ENCODE peak calls at places on chromosomes 3 and 15, in eight cellular contexts. N is NCI-H1417; X is stimulated activated CD8-positive, alpha-beta memory T cell treated with anti-CD3 and anti-CD28 coated beads, Interleukin-15, amount 100 ng/mL, for 48 hours; S is activated T-helper 1 cell treated with anti-CD3 and anti-CD28 coated beads, Interleukin-2, amount 50 U/mL, for 16 hours; Q is T-helper 1 cell; W is activated T-helper 9 cell treated with anti-CD3 and anti-CD28 coated beads, Interleukin-2, amount 50 U/mL, for 16 hours; O is AML-193; T is activated naive CD8-positive, alpha-beta T cell treated with anti-CD3 and anti-CD28 coated beads, Interleukin-2, amount 50 U/mL, for 24 hours. H is an unnamed sample.

GRCh38 chr3:40229411-40229810 is 80.1 kb upstream of the EIF1B start:
- DNase-seq in Q (no peak), T (no peak), O (no peak), W (no peak), S (no peak), N (no peak), X (no peak), H (no peak)

GRCh38 chr3:197125601-197126000 is 96.0 kb upstream of the MELTF start:
- DNase-seq in O (no peak), Q (no peak), W (no peak), N (no peak), X (no peak), S (no peak), T (no peak), H (no peak)

GRCh38 chr3:149258298-149258697 is 36.7 kb upstream of the CP start:
- DNase-seq in O (no peak), T (no peak), Q (no peak), N (no peak), S (no peak), X (no peak), W (no peak), H (no peak)

GRCh38 chr3:163722421-163722820 is 1355.9 kb downstream of the SI start:
- DNase-seq in Q (no peak), W (no peak), S (no peak), O (no peak), N (no peak), X (no peak), T (no peak), H (no peak)

GRCh38 chr15:99703603-99704443 is 29.4 kb downstream of the LYSMD4 start:
- DNase-seq in S (no peak), T (no peak), Q (no peak), W (no peak), O (peak; percentile 72), X (no peak), N (peak; percentile 40), H (no peak)

GRCh38 chr3:10706156-10707088 is 109.6 kb upstream of the SLC6A11 start:
- DNase-seq in N (no peak), O (no peak), Q (no peak), X (no peak), T (no peak), W (no peak), S (no peak), H (no peak)

GRCh38 chr15:56817266-56817665 is 84.0 kb upstream of the ZNF280D start:
- DNase-seq in O (no peak), N (no peak), T (no peak), W (no peak), Q (no peak), X (no peak), S (no peak), H (no peak)

GRCh38 chr3:177611781-177612389 is 414.6 kb upstream of the TBL1XR1 start:
- DNase-seq in Q (no peak), T (no peak), O (no peak), W (no peak), N (peak; percentile 72), S (no peak), X (no peak), H (no peak)

GRCh38 chr3:120162400-120162799 is 68.2 kb upstream of the GSK3B start:
- DNase-seq in T (no peak), S (no peak), Q (no peak), N (no peak), X (no peak), O (no peak), W (no peak), H (no peak)

H was measured in nephron progenitor cell.